ENCODE peak calls at places on chromosomes 13 and 19, in eight cellular contexts. G is activated CD8-positive, alpha-beta memory T cell treated with anti-CD3 and anti-CD28 coated beads for 1 hour; U is AG09319; A is activated T-cell treated with anti-CD3 and anti-CD28 coated beads, Interleukin-2, amount 50 U/mL, for 72 hours; M is EH; B is DMS53; N is smooth muscle cell of the brain vasculature; E is fibroblast of the aortic adventitia. L is an unnamed sample.

GRCh38 chr13:28349901-28350654 is 144.8 kb downstream of the FLT1 start:
- DNase-seq in G (no peak), U (no peak), A (no peak), M (peak), B (no peak), N (no peak), E (no peak), L (no peak)

GRCh38 chr13:77980592-77980991 is 62.0 kb upstream of the EDNRB start:
- DNase-seq in G (no peak), U (peak), A (no peak), M (peak), B (peak), N (no peak), E (peak), L (no peak)

GRCh38 chr13:49410006-49410405 is 33.9 kb downstream of the CAB39L start:
- DNase-seq in G (no peak), U (no peak), A (no peak), M (no peak), B (no peak), N (no peak), E (no peak), L (no peak)

GRCh38 chr13:77042566-77043177 is 15.7 kb upstream of the FBXL3 start:
- DNase-seq in G (no peak), U (no peak), A (no peak), M (no peak), B (no peak), N (no peak), E (no peak), L (no peak)

GRCh38 chr19:3699071-3699740 is 1.1 kb downstream of the PIP5K1C start:
- DNase-seq in G (no peak), U (peak), A (peak), M (peak), B (peak), N (no peak), E (peak), L (peak)

GRCh38 chr13:31793246-31793645 is 53.9 kb downstream of the RXFP2 start:
- DNase-seq in G (no peak), U (no peak), A (no peak), M (peak), B (no peak), N (no peak), E (peak), L (no peak)

GRCh38 chr13:110030394-110030928 is 244.1 kb upstream of the IRS2 start:
- DNase-seq in G (no peak), U (no peak), A (no peak), M (no peak), B (no peak), N (no peak), E (no peak), L (no peak)

GRCh38 chr13:111486331-111486730 is 165.9 kb downstream of the TEX29 start:
- DNase-seq in G (no peak), U (no peak), A (no peak), M (no peak), B (no peak), N (no peak), E (no peak), L (no peak)

GRCh38 chr13:37656247-37656940 is 57.8 kb upstream of the POSTN start:
- DNase-seq in G (no peak), U (peak), A (no peak), M (peak), B (no peak), N (peak), E (peak), L (peak)

GRCh38 chr19:53870485-53870844 is 2.8 kb downstream of the MYADM start:
- DNase-seq in G (no peak), U (no peak), A (no peak), M (no peak), B (no peak), N (no peak), E (no peak), L (no peak)

GRCh38 chr13:75762066-75762937 is 126.2 kb downstream of the LMO7 start:
- DNase-seq in G (no peak), U (no peak), A (peak), M (no peak), B (peak), N (no peak), E (peak), L (no peak)